ENCODE peak calls at places on chromosomes 3 and 15, in five cellular contexts. G is H9, B is IMR-90, P is mesenchymal stem cell, T is neuronal stem cell. V is an unnamed sample.

GRCh38 chr15:21260966-21261395 is 179.3 kb downstream of the POTEB3 start:
- DNase-seq in G (no peak), B (no peak), P (no peak), T (no peak), V (no peak)

GRCh38 chr3:89889386-89889785 is 782.0 kb downstream of the EPHA3 start:
- DNase-seq in G (peak; percentile 54), B (no peak), P (no peak), T (no peak), V (no peak)

GRCh38 chr3:41522620-41523019 is 323.3 kb downstream of the CTNNB1 start:
- DNase-seq in G (no peak), B (no peak), P (no peak), T (no peak), V (no peak)

GRCh38 chr3:114442251-114442650 is 148.4 kb downstream of the TIGIT start:
- DNase-seq in G (no peak), B (peak; percentile 77), P (peak; percentile 52), T (no peak), V (peak; percentile 32)

GRCh38 chr3:58535531-58536500 is 1.2 kb downstream of the ACOX2 start:
- DNase-seq in G (no peak), B (no peak), P (no peak), T (no peak), V (no peak)

GRCh38 chr3:129628169-129628522 is 21.7 kb upstream of the PLXND1 start:
- DNase-seq in G (no peak), B (no peak), P (no peak), T (no peak), V (no peak)

GRCh38 chr3:124763644-124764358 is 33.5 kb downstream of the UMPS start:
- DNase-seq in G (no peak), B (no peak), P (no peak), T (no peak), V (peak; percentile 50)

GRCh38 chr3:25633919-25634318 is 30.8 kb downstream of the TOP2B start:
- DNase-seq in G (no peak), B (no peak), P (no peak), T (no peak), V (no peak)

GRCh38 chr3:137062250-137062649 is 104.5 kb downstream of the IL20RB start:
- DNase-seq in G (no peak), B (no peak), P (no peak), T (no peak), V (no peak)

GRCh38 chr3:172251211-172251610 is 197.0 kb downstream of the GHSR start:
- DNase-seq in G (no peak), B (no peak), P (no peak), T (no peak), V (no peak)

GRCh38 chr15:73822998-73823397 is 50.4 kb upstream of the TBC1D21 start:
- DNase-seq in G (no peak), B (peak; percentile 43), P (peak; percentile 34), T (peak; percentile 32), V (no peak)

GRCh38 chr15:76585573-76585892 is 249.0 kb downstream of the ISL2 start:
- DNase-seq in G (no peak), B (no peak), P (no peak), T (no peak), V (no peak)

GRCh38 chr3:73098873-73099272 is 37.4 kb downstream of the EBLN2 start:
- DNase-seq in G (no peak), B (no peak), P (no peak), T (no peak), V (no peak)

GRCh38 chr3:27758083-27758482 is 36.0 kb upstream of the EOMES start:
- DNase-seq in G (no peak), B (peak; percentile 71), P (peak; percentile 81), T (no peak), V (peak; percentile 55)

GRCh38 chr15:98433856-98434255 is 214.5 kb upstream of the IGF1R start:
- DNase-seq in G (no peak), B (no peak), P (no peak), T (no peak), V (no peak)

GRCh38 chr15:34610388-34610787 is 26.9 kb upstream of the GOLGA8B start:
- DNase-seq in G (no peak), B (peak; percentile 38), P (peak; percentile 28), T (no peak), V (no peak)

GRCh38 chr3:114214542-114215341 is 22.6 kb downstream of the ZNF80 start:
- DNase-seq in G (no peak), B (no peak), P (no peak), T (no peak), V (no peak)

GRCh38 chr15:62850318-62850717 is 192.2 kb upstream of the TPM1 start:
- DNase-seq in G (no peak), B (no peak), P (no peak), T (no peak), V (no peak)

GRCh38 chr3:160568989-160569388 is 3.6 kb upstream of the KPNA4 start:
- DNase-seq in G (no peak), B (no peak), P (no peak), T (no peak), V (no peak)

GRCh38 chr3:133574260-133574881 is 885 bp downstream of the CDV3 start:
- DNase-seq in G (peak; percentile 50), B (peak; percentile 80), P (peak; percentile 85), T (peak; percentile 61), V (peak; percentile 85)

GRCh38 chr3:115885621-115886020 is 262.3 kb downstream of the GAP43 start:
- DNase-seq in G (no peak), B (peak; percentile 26), P (peak; percentile 20), T (peak; percentile 26), V (no peak)

GRCh38 chr3:111676177-111677021 is 81.3 kb upstream of the ZBED2 start:
- DNase-seq in G (no peak), B (no peak), P (peak; percentile 20), T (no peak), V (peak; percentile 98)

GRCh38 chr15:63338170-63338569 is 43.5 kb downstream of the CA12 start:
- DNase-seq in G (no peak), B (peak; percentile 79), P (no peak), T (no peak), V (peak; percentile 72)

GRCh38 chr3:135106445-135106844 is 311.4 kb downstream of the EPHB1 start:
- DNase-seq in G (peak; percentile 57), B (peak; percentile 5), P (no peak), T (peak; percentile 68), V (peak; percentile 64)

GRCh38 chr3:158791259-158791920 is 10.5 kb upstream of the MFSD1 start:
- DNase-seq in G (no peak), B (peak; percentile 86), P (peak; percentile 78), T (peak; percentile 50), V (peak; percentile 81)

GRCh38 chr3:181725033-181725775 is 13.5 kb downstream of the SOX2 start:
- DNase-seq in G (no peak), B (no peak), P (no peak), T (no peak), V (no peak)

GRCh38 chr3:181728470-181728869 is 16.7 kb downstream of the SOX2 start:
- DNase-seq in G (no peak), B (no peak), P (no peak), T (no peak), V (no peak)

GRCh38 chr3:181725830-181726229 is 14.1 kb downstream of the SOX2 start:
- DNase-seq in G (no peak), B (no peak), P (no peak), T (no peak), V (no peak)

GRCh38 chr3:181727122-181728036 is 15.7 kb downstream of the SOX2 start:
- DNase-seq in G (peak; percentile 69), B (no peak), P (peak; percentile 10), T (no peak), V (no peak)

DNA sequence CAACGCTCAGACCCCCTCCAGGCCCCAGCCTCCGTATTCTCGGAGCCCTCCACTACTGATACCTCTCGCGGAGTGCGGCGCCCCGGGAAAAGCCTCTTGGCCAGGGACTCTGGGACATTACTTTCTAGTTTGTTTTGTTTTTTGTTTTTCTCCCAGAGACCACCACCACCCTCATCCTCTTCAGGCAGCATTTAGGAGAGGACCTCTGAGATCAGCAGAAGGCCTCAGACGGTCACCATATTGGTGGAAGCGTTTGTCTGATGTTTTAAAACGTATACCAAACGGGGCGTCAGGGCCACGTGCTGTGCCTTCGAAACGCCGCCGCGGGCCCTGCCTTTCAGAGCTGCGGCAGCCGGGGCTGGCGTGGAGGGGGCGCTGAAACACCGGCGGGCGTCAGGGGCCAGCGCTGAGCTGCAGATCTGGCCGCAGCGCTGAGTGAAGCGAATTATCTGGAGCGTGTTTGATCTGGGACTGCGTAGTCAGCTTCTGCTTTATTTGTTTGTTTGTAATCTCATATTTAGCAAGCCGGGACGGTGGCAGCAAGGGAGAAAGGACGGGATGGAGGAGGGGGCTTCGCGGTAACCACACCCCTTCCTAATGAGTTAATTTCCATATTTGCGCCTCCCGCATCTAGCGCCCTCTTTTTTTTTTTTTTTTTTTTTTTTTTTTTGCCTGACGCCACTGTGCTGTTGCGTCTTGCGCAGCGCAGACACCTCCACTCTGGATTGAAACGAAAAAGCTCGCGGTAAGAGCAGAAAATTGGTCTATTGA is 14.8 kb downstream of the SOX2 start:
- DNase-seq in G (peak; percentile 81), B (no peak), P (no peak), T (peak; percentile 80), V (no peak)
- H4K8ac ChIP-seq in G (no peak overlapping the region), B (no peak overlapping the region), P (no peak overlapping the region), T (no peak overlapping the region), V (no peak overlapping the region)

GRCh38 chr3:141644931-141645330 is 93.2 kb upstream of the RNF7 start:
- DNase-seq in G (peak; percentile 93), B (peak; percentile 51), P (peak; percentile 51), T (peak; percentile 23), V (peak; percentile 79)

GRCh38 chr3:141649871-141650270 is 88.2 kb upstream of the RNF7 start:
- DNase-seq in G (no peak), B (no peak), P (no peak), T (no peak), V (no peak)

GRCh38 chr3:141647562-141647915 is 90.6 kb upstream of the RNF7 start:
- DNase-seq in G (no peak), B (no peak), P (no peak), T (no peak), V (no peak)

GRCh38 chr3:141648055-141648910 is 89.8 kb upstream of the RNF7 start:
- DNase-seq in G (no peak), B (no peak), P (no peak), T (no peak), V (no peak)

GRCh38 chr3:141646760-141647561 is 91.1 kb upstream of the RNF7 start:
- DNase-seq in G (peak; percentile 73), B (peak; percentile 62), P (peak; percentile 75), T (peak; percentile 21), V (peak; percentile 32)
- H2AFZ ChIP-seq in G (no peak overlapping the region), B (peak overlapping the region; percentile 84), P (peak overlapping the region; percentile 18), T (peak overlapping the region; percentile 74), V (no peak overlapping the region)

GRCh38 chr3:9136746-9137434 is 112.6 kb downstream of the SRGAP3 start:
- DNase-seq in G (no peak), B (no peak), P (no peak), T (no peak), V (no peak)
- H4K8ac ChIP-seq in G (no peak overlapping the region), B (no peak overlapping the region), P (no peak overlapping the region), T (no peak overlapping the region), V (no peak overlapping the region)

GRCh38 chr3:195198424-195199346 is 72.3 kb downstream of the XXYLT1 start:
- DNase-seq in G (no peak), B (no peak), P (no peak), T (no peak), V (peak; percentile 81)

GRCh38 chr3:195197764-195198423 is 73.1 kb downstream of the XXYLT1 start:
- DNase-seq in G (no peak), B (peak; percentile 90), P (peak; percentile 76), T (no peak), V (no peak)

GRCh38 chr3:195194559-195195161 is 76.3 kb downstream of the XXYLT1 start:
- DNase-seq in G (no peak), B (no peak), P (peak; percentile 38), T (no peak), V (no peak)

GRCh38 chr3:195196266-195196665 is 74.7 kb downstream of the XXYLT1 start:
- DNase-seq in G (no peak), B (peak; percentile 61), P (peak; percentile 78), T (no peak), V (no peak)

GRCh38 chr3:195195321-195196209 is 75.4 kb downstream of the XXYLT1 start:
- DNase-seq in G (peak; percentile 59), B (no peak), P (peak; percentile 40), T (peak; percentile 67), V (no peak)
- H2AFZ ChIP-seq in G (no peak overlapping the region), B (no peak overlapping the region), P (no peak overlapping the region), T (peak overlapping the region; percentile 9), V (no peak overlapping the region)